ENCODE peak calls at places on chromosomes 5 and 9, in six cellular contexts. B is GM23338, R is psoas muscle, O is IMR-90, X is fibroblast of lung, Y is lower lobe of right lung. E is an unnamed sample. For H3K4me1, the result is how much of the 10 kb centered on the place peaks cover.

GRCh38 chr9:79973627-79974026 is 401.9 kb downstream of the TLE4 start:
- DNase-seq in B (no peak), R (no peak), O (no peak), X (no peak), Y (no peak), E (no peak)

GRCh38 chr9:111161015-111161415 is 122.7 kb upstream of the LPAR1 start:
- DNase-seq in B (no peak), R (no peak), O (peak), X (peak), Y (no peak), E (no peak)

GRCh38 chr9:96126321-96126881 is 175.6 kb downstream of the HSD17B3 start:
- DNase-seq in B (peak), R (no peak), O (no peak), X (peak), Y (no peak), E (no peak)

GRCh38 chr5:96794757-96795156 is 13.0 kb downstream of the ERAP1 start:
- DNase-seq in B (no peak), R (no peak), O (no peak), X (no peak), Y (no peak), E (no peak)

GRCh38 chr9:93827545-93828330 is 127.4 kb downstream of the BARX1 start:
- DNase-seq in B (peak), R (peak), O (peak), X (peak), Y (peak), E (peak)

GRCh38 chr9:4965174-4965821 is 19.8 kb upstream of the JAK2 start:
- DNase-seq in B (no peak), R (no peak), O (no peak), X (no peak), Y (no peak), E (no peak)

GRCh38 chr5:39689919-39690318 is 265.1 kb upstream of the DAB2 start:
- DNase-seq in B (no peak), R (no peak), O (no peak), X (no peak), Y (no peak), E (no peak)

GRCh38 chr9:18393340-18394130 is 80.4 kb upstream of the ADAMTSL1 start:
- DNase-seq in B (no peak), R (no peak), O (peak), X (peak), Y (no peak), E (no peak)

GRCh38 chr5:159510282-159510681 is 180.0 kb upstream of the IL12B start:
- DNase-seq in B (peak), R (peak), O (peak), X (peak), Y (peak), E (no peak)

GRCh38 chr5:132183723-132184122 is 43.9 kb downstream of the P4HA2 start:
- DNase-seq in B (no peak), R (no peak), O (peak), X (no peak), Y (no peak), E (no peak)

GRCh38 chr5:156394642-156395393 is 67.9 kb downstream of the SGCD start:
- DNase-seq in B (no peak), R (no peak), O (peak), X (peak), Y (no peak), E (no peak)

GRCh38 chr9:27278374-27278773 is 18.6 kb downstream of the EQTN start:
- DNase-seq in B (no peak), R (no peak), O (no peak), X (peak), Y (no peak), E (no peak)

GRCh38 chr5:129094924-129095797 is 612 bp downstream of the ISOC1 start:
- DNase-seq in B (peak), R (peak), O (peak), X (peak), Y (peak), E (peak)

GRCh38 chr9:133969681-133970580 is 22.2 kb downstream of the VAV2 start:
- DNase-seq in B (no peak), R (peak), O (no peak), X (no peak), Y (peak), E (no peak)

GRCh38 chr9:94894111-94894699 is 167.7 kb downstream of the AOPEP start:
- DNase-seq in B (no peak), R (no peak), O (no peak), X (peak), Y (no peak), E (no peak)

GRCh38 chr9:127112683-127113539 is 9.5 kb downstream of the ANGPTL2 start:
- DNase-seq in B (no peak), R (no peak), O (no peak), X (no peak), Y (peak), E (no peak)

GRCh38 chr5:139671096-139671841 is 23.1 kb downstream of the CXXC5 start:
- DNase-seq in B (no peak), R (no peak), O (no peak), X (no peak), Y (no peak), E (no peak)

GRCh38 chr5:157930710-157931109 is 71.8 kb upstream of the CLINT1 start:
- DNase-seq in B (no peak), R (no peak), O (no peak), X (no peak), Y (no peak), E (no peak)

GRCh38 chr9:136438909-136439549 is 616 bp downstream of the INPP5E start:
- DNase-seq in B (peak), R (no peak), O (peak), X (no peak), Y (no peak), E (peak)

GRCh38 chr9:131254107-131254491 is 22.2 kb downstream of the FAM78A start:
- DNase-seq in B (peak), R (peak), O (no peak), X (no peak), Y (peak), E (no peak)
- H3K4me1 ChIP-seq in B (under half), R (under half), O (under half), X (under half), Y (under half), E (half or more)

GRCh38 chr9:34036625-34037024 is 12.1 kb downstream of the UBAP2 start:
- DNase-seq in B (no peak), R (no peak), O (no peak), X (no peak), Y (no peak), E (no peak)
- H3K27ac ChIP-seq in B (peak), R (no peak), O (no peak), X (no peak), Y (no peak), E (no peak)

GRCh38 chr5:107389130-107389553 is 281.6 kb downstream of the EFNA5 start:
- DNase-seq in B (no peak), R (no peak), O (peak), X (peak), Y (no peak), E (peak)
- H3K4me1 ChIP-seq in B (under half), R (under half), O (under half), X (under half), Y (under half), E (under half)

DNA sequence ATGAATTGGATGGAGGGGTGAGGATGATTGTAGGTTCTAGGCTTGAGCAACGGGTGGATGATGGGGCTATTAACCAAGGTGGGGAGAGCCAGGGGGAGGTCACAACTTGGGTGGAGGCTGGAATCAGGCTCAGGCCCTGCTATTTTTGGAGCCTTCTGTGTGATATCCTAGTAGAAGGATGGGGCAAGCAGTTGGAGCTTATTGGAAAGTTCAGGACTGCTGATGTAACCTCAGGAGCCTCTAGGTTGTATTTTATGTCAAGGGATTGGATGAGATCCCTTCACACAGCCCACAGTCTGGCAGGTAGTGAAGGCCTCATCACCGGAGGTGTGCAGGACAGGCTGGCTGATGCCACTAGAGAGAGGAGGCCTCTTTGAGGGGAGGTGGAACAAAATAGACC is 11.2 kb upstream of the RPS14 start:
- DNase-seq in B (no peak), R (no peak), O (no peak), X (no peak), Y (no peak), E (no peak)
- H3K27ac ChIP-seq in B (no peak), R (peak), O (no peak), X (no peak), Y (no peak), E (no peak)

DNA sequence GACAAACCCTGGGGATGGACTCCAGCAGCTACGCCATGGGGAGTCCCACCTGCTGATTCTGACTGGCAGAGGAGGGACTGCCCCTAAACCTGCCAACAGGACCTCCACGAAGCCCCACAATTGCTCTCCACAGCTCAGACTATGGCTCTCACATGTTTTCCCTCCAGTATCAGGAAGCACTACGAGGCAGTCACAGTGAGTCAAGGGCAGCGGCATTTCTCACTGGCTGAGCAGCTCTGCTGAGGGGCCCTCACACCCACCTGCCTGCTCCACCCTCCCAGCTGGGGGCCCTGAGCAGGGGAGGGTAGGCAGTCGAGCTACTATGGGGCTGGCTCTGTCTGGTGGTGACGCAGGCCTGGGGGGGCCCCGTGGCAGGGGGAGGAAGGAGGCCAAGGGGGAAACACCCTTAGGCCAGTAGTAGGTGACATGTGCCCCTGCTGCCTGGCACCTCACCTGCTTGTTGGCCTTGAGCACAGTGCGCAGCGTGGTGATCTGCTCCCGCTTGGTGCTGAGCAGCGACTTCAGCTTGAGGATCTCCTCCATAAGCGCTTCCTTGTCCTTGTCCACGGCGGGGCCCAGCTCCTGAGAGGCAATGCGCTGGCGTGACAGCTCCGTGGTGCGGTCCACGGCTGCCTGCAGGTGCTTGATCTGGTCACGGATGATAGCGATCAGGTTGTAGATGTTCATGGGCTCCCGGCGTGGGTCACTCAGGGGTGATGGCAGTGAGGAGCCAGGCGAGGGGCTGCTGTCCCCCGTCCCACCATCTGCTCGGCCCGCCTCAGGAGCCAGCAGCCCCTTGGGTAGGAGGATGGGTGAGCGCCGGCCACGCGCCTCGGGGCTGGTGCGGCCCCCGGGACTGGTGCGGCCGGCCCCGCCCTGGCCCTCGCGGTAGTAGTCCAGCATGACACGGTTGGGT is 46.3 kb downstream of the BICD2 start:
- DNase-seq in B (no peak), R (no peak), O (no peak), X (no peak), Y (peak), E (no peak)
- H3K4me1 ChIP-seq in B (under half), R (under half), O (under half), X (under half), Y (under half), E (under half)

GRCh38 chr9:14546693-14547092 is 146.5 kb downstream of the ZDHHC21 start:
- DNase-seq in B (no peak), R (no peak), O (no peak), X (no peak), Y (no peak), E (no peak)
- H3K27ac ChIP-seq in B (peak), R (no peak), O (no peak), X (no peak), Y (no peak), E (no peak)

DNA sequence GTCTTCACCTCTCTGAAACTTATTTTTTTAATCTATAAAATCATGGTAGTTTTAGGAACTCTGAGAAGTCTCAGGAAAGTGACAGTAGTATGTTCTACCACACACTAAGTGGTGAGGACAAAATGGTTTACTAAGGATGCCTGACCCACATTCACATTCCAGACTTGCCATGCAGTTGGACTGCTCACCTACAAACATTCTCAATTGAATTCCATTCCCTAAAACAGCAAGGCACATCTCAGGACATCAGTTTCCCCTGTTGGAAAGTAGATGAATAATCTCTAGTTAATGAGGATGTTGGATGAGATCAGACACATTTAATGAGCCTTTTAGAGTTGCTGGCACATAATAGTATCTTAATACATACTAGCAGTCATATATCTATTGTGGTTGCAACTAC is 76.5 kb downstream of the ZNF618 start:
- DNase-seq in B (no peak), R (no peak), O (no peak), X (no peak), Y (no peak), E (no peak)
- H3K4me1 ChIP-seq in B (under half), R (under half), O (under half), X (under half), Y (under half), E (under half)